ENCODE peak calls at places on chromosomes 3 and 15, in eight cellular contexts. L is CD8-positive, alpha-beta T cell; N is AG09309; E is endothelial cell of umbilical vein; Q is brain microvascular endothelial cell; O is endodermal cell; V is nephron progenitor cell; W is LNCaP clone FGC. R is an unnamed sample.

GRCh38 chr3:150074277-150074676 is 103.6 kb upstream of the PFN2 start:
- DNase-seq in Q (no peak), V (no peak), E (no peak), L (no peak), W (no peak), O (no peak), N (no peak), R (no peak)

GRCh38 chr15:77901921-77902750 is 175.4 kb downstream of the TBC1D2B start:
- DNase-seq in Q (no peak), V (peak), L (no peak), W (no peak), O (peak), E (no peak), N (no peak), R (no peak)

GRCh38 chr3:193489949-193490348 is 64.7 kb downstream of the ATP13A4 start:
- DNase-seq in W (no peak), E (no peak), Q (no peak), O (no peak), V (no peak), N (no peak), L (no peak), R (no peak)

GRCh38 chr3:190429681-190430080 is 20.0 kb downstream of the TMEM207 start:
- DNase-seq in N (peak), V (no peak), L (no peak), Q (peak), O (no peak), E (no peak), W (no peak), R (no peak)

GRCh38 chr3:39038165-39038564 is 13.6 kb downstream of the SCN11A start:
- DNase-seq in Q (peak), O (no peak), W (no peak), E (no peak), N (peak), V (no peak), L (no peak), R (no peak)

GRCh38 chr3:35426581-35426980 is 212.7 kb upstream of the ARPP21 start:
- DNase-seq in N (no peak), Q (no peak), O (no peak), W (no peak), L (no peak), E (no peak), V (no peak), R (no peak)

GRCh38 chr3:42387802-42388651 is 22.4 kb downstream of the LYZL4 start:
- DNase-seq in V (no peak), E (peak), O (no peak), N (no peak), Q (peak), W (no peak), L (no peak), R (no peak)

GRCh38 chr15:56616551-56616950 is 116.8 kb downstream of the ZNF280D start:
- DNase-seq in E (no peak), O (no peak), W (peak), Q (no peak), V (no peak), N (no peak), L (no peak), R (no peak)

GRCh38 chr15:68587769-68588385 is 9.1 kb downstream of the CORO2B start:
- DNase-seq in N (no peak), W (no peak), V (no peak), O (no peak), L (no peak), Q (no peak), E (no peak), R (no peak)

GRCh38 chr3:71428841-71429609 is 154.5 kb downstream of the FOXP1 start:
- DNase-seq in E (peak), N (no peak), O (no peak), Q (no peak), V (no peak), L (no peak), W (no peak), R (no peak)

GRCh38 chr3:152279474-152279873 is 10.7 kb downstream of the MBNL1 start:
- DNase-seq in L (no peak), N (no peak), O (no peak), V (no peak), E (no peak), Q (no peak), W (no peak), R (no peak)

GRCh38 chr3:54772046-54772445 is 155.8 kb downstream of the LRTM1 start:
- DNase-seq in W (no peak), N (no peak), L (no peak), Q (no peak), E (no peak), V (no peak), O (no peak), R (no peak)

GRCh38 chr3:36525115-36525711 is 144.9 kb downstream of the STAC start:
- DNase-seq in O (no peak), V (no peak), E (no peak), W (no peak), N (peak), Q (peak), L (no peak), R (no peak)

GRCh38 chr15:65376767-65377104 is 1.1 kb downstream of the IGDCC3 start:
- DNase-seq in N (no peak), Q (no peak), O (no peak), L (no peak), V (peak), E (peak), W (no peak), R (no peak)

GRCh38 chr3:62039584-62039983 is 333.8 kb downstream of the FEZF2 start:
- DNase-seq in L (no peak), V (no peak), W (no peak), Q (no peak), N (no peak), O (no peak), E (no peak), R (no peak)

GRCh38 chr3:3799173-3800075 is at the start of gene LRRN1:
- DNase-seq in V (peak), L (peak), N (no peak), E (no peak), O (peak), Q (no peak), W (peak), R (peak)

GRCh38 chr3:117278424-117279190 is 569.0 kb downstream of the TUSC7 start:
- DNase-seq in V (peak), L (no peak), E (peak), N (no peak), Q (no peak), W (peak), O (no peak), R (peak)

GRCh38 chr3:72161870-72162617 is 377.1 kb upstream of the PROK2 start:
- DNase-seq in E (peak), W (peak), N (no peak), L (no peak), Q (no peak), V (peak), O (no peak), R (no peak)

GRCh38 chr3:26963356-26963742 is 340.8 kb downstream of the LRRC3B start:
- DNase-seq in L (no peak), E (no peak), Q (no peak), W (no peak), N (no peak), V (no peak), O (no peak), R (no peak)

GRCh38 chr15:42955518-42955917 is 34.9 kb upstream of the TTBK2 start:
- DNase-seq in Q (peak), L (no peak), N (peak), V (no peak), E (no peak), O (no peak), W (no peak), R (no peak)

GRCh38 chr15:60507596-60508424 is 28.9 kb upstream of the ICE2 start:
- DNase-seq in Q (peak), L (peak), E (peak), N (peak), V (peak), O (peak), W (peak), R (peak)

GRCh38 chr15:77144492-77145070 is 73.7 kb upstream of the TSPAN3 start:
- DNase-seq in V (no peak), E (no peak), O (no peak), Q (peak), W (no peak), L (no peak), N (peak), R (no peak)

GRCh38 chr15:56931674-56932507 is 13.4 kb downstream of the TCF12 start:
- DNase-seq in O (no peak), L (no peak), E (peak), V (no peak), Q (no peak), W (no peak), N (no peak), R (no peak)

GRCh38 chr3:41986566-41986965 is 24.7 kb upstream of the ULK4 start:
- DNase-seq in E (no peak), Q (no peak), L (no peak), W (no peak), V (no peak), N (no peak), O (no peak), R (no peak)

GRCh38 chr15:66663664-66664063 is 38.4 kb upstream of the SMAD6 start:
- DNase-seq in E (no peak), V (no peak), N (no peak), W (no peak), Q (no peak), L (no peak), O (no peak), R (no peak)

GRCh38 chr3:45038096-45038455 is 12.0 kb downstream of the CLEC3B start:
- DNase-seq in L (no peak), E (no peak), N (no peak), V (no peak), Q (no peak), O (no peak), W (no peak), R (no peak)
- TF ChIP-seq CTCF in L (no peak), E (no peak), N (no peak), V (no peak), Q (no peak), O (no peak), W (no peak), R (no peak)

GRCh38 chr15:40028193-40028592 is 10.8 kb downstream of the SRP14 start:
- DNase-seq in L (no peak), E (no peak), V (no peak), Q (no peak), O (no peak), N (no peak), W (no peak), R (no peak)

GRCh38 chr15:40028853-40029252 is 10.1 kb downstream of the SRP14 start:
- DNase-seq in V (no peak), L (no peak), E (peak), O (no peak), N (no peak), Q (no peak), W (no peak), R (no peak)

GRCh38 chr15:40031300-40031699 is 7.7 kb downstream of the SRP14 start:
- DNase-seq in W (no peak), N (no peak), V (no peak), E (no peak), L (no peak), O (no peak), Q (no peak), R (no peak)

GRCh38 chr15:40032125-40032839 is 6.7 kb downstream of the SRP14 start:
- DNase-seq in O (no peak), V (no peak), E (no peak), Q (no peak), W (no peak), N (no peak), L (no peak), R (no peak)

DNA sequence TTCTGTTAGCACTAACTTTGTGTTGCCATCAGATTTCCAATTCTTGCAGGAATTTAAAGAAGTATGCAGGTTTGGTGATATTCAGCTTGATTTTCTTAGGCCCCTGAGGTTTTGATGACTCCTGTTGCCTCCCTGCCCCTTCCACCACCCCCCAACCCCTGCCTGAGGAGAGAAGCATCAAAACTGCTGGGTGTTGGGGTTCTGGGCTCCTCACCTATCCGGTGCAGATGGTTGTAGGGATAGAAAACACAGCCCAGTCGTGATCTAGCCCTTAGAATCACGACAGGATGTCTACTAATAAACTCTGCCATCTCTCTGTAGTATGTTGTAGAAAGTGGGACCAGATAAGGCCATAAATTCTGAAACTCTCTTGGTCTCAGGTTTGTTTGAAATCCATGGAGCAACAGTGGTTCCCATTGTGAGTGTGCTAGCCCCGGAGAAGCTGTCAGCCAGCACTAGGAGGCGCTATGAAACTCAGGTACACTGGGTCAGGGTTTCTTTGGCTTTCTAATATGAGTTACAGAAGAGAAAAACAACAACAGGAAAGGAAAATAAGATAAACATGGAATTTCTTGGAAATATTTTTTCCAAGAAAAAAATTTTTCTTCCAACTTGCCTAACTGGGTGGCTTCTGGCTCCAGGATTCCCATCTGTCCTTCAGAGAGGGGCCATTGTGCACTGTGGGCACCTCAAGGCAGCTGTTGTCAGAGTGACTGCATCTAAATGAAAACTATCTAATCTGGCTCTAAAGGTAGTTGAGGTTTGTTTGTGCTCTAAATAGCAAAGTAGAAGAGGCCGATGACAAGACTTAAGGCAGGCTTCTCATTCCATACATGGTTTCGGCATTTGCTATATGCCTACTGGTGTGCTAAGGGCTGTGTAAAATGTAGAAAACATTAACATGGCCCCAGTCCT is 8.7 kb downstream of the SRP14 start:
- DNase-seq in E (peak), W (no peak), L (no peak), V (peak), Q (no peak), O (peak), N (no peak), R (no peak)
- TF ChIP-seq CTCF in E (peak), W (peak), L (peak), V (peak), Q (peak), O (peak), N (peak), R (peak)

GRCh38 chr15:99978426-99978825 is 245.2 kb upstream of the LYSMD4 start:
- DNase-seq in W (no peak), O (peak), N (no peak), E (no peak), V (no peak), L (no peak), Q (no peak), R (no peak)
- TF ChIP-seq CTCF in W (no peak), O (no peak), N (no peak), E (no peak), V (no peak), L (no peak), Q (no peak), R (no peak)

DNA sequence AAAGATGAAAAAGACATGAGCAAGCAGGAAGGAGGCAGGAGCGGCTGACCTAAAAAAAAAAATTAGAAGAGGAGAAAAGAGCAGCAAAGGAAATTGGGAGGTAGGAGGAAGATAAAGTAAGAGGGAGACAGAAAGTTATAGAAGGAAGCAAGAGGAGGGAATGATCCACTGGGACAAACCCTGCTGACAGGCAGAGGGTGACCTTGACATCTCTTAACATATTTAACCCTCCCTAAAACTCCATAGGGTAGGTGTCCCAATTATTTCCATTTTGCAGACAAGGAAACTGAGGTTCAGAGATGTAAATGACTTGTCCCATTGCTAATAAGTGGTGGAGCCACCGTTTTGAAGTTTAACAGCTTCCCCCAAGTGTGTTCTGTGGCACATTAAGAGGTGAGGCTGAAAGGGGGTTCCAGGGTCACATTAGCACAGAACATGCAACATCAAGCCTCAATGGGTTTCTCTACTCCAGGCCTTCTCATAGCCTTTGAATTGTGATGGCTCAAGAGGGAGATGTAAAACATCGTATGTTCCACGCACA is 37.4 kb upstream of the PRICKLE2 start:
- DNase-seq in Q (no peak), E (no peak), V (no peak), N (no peak), O (no peak), L (no peak), W (no peak), R (no peak)
- TF ChIP-seq CTCF in Q (peak), E (peak), V (no peak), N (no peak), O (peak), L (no peak), W (no peak), R (no peak)

DNA sequence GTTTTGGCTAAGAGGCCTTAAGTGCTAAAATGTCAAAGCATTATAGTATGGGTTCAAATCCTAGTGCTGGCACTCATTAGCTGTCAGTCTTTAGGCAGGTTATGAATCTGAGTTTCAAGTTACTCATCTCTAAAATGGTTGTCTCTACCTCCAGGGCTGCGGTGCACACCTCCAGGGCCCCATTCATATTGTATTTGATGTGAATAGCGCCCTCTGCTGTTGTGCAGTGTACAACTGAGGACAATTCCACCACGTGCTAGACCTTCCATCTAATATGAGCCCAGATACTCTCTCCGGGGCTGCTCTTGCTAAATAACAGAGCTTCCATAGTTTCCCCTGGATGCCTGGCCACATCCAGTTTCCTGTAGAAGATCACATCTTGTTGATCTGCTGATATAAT is 54.3 kb downstream of the OXNAD1 start:
- DNase-seq in E (no peak), L (peak), V (no peak), N (no peak), Q (no peak), O (peak), W (no peak), R (peak)
- TF ChIP-seq CTCF in E (peak), L (peak), V (peak), N (peak), Q (peak), O (peak), W (peak), R (peak)